ENCODE peak calls at places on chromosomes 2 and 18, in five cellular contexts. H is EL; F is central memory CD4-positive, alpha-beta T cell; D is coronary artery; M is MM.1S. J is an unnamed sample.

GRCh38 chr2:55165567-55165966 is 66.5 kb downstream of the CLHC1 start:
- DNase-seq in D (no peak), M (no peak), H (peak), F (no peak), J (peak)

GRCh38 chr2:39954346-39954745 is 175.3 kb upstream of the THUMPD2 start:
- DNase-seq in M (no peak), H (peak), F (no peak), D (no peak), J (peak)

GRCh38 chr18:76860411-76860810 is 38.1 kb downstream of the ZNF236 start:
- DNase-seq in M (no peak), F (no peak), H (no peak), D (no peak), J (no peak)

GRCh38 chr2:204024503-204024902 is 87.9 kb downstream of the ICOS start:
- DNase-seq in M (peak), D (no peak), F (no peak), H (peak), J (peak)

GRCh38 chr2:16739778-16740581 is 74.3 kb upstream of the CYRIA start:
- DNase-seq in D (no peak), M (no peak), F (no peak), H (no peak), J (no peak)

GRCh38 chr2:217657252-217657651 is 345.5 kb downstream of the TNS1 start:
- DNase-seq in H (no peak), M (no peak), D (no peak), F (no peak), J (no peak)

GRCh38 chr2:74917702-74918619 is 40.5 kb upstream of the POLE4 start:
- DNase-seq in D (no peak), M (no peak), F (no peak), H (peak), J (peak)

GRCh38 chr2:186576614-186577013 is 13.2 kb upstream of the ITGAV start:
- DNase-seq in F (no peak), M (no peak), D (no peak), H (no peak), J (peak)

GRCh38 chr2:172100080-172101007 is 2.4 kb downstream of the DLX2 start:
- DNase-seq in M (no peak), D (no peak), H (no peak), F (no peak), J (no peak)

GRCh38 chr2:177400337-177400923 is 7.9 kb downstream of the AGPS start:
- DNase-seq in D (no peak), M (no peak), F (no peak), H (no peak), J (peak)